ENCODE peak calls at places on chromosomes 1 and 21, in six cellular contexts. U, Q, L, D, M and F are unnamed samples.

GRCh38 chr1:201019321-201019977 is 4.1 kb downstream of the KIF21B start:
- DNase-seq in U (peak), D (peak), M (peak), L (no peak), Q (peak), F (no peak)

GRCh38 chr1:197331565-197331964 is 63.5 kb downstream of the CRB1 start:
- DNase-seq in Q (no peak), M (no peak), L (no peak), D (no peak), U (no peak), F (no peak)

GRCh38 chr1:220528049-220528678 is at the start of gene MARK1:
- DNase-seq in M (peak), U (peak), L (no peak), Q (peak), D (peak), F (peak)

GRCh38 chr1:208221291-208221622 is 22.9 kb downstream of the PLXNA2 start:
- DNase-seq in M (no peak), U (no peak), L (no peak), D (peak), Q (no peak), F (no peak)

GRCh38 chr1:213120386-213120785 is 69.3 kb downstream of the RPS6KC1 start:
- DNase-seq in M (no peak), Q (no peak), D (no peak), U (no peak), L (no peak), F (no peak)

GRCh38 chr1:115233598-115233997 is 104.5 kb downstream of the NGF start:
- DNase-seq in D (no peak), M (no peak), L (no peak), Q (no peak), U (no peak), F (no peak)

GRCh38 chr21:39527664-39528381 is 76.1 kb downstream of the SH3BGR start:
- DNase-seq in D (no peak), Q (no peak), M (no peak), U (no peak), L (no peak), F (no peak)

GRCh38 chr1:62318756-62319544 is at the start of gene KANK4:
- DNase-seq in L (no peak), M (no peak), Q (no peak), U (no peak), D (no peak), F (no peak)

GRCh38 chr1:227948493-227949260 is 945 bp upstream of the WNT9A start:
- DNase-seq in U (peak), M (no peak), L (no peak), Q (peak), D (no peak), F (no peak)

GRCh38 chr21:37145635-37146111 is 72.6 kb downstream of the TTC3 start:
- DNase-seq in M (no peak), Q (no peak), U (peak), D (no peak), L (no peak), F (no peak)